ENCODE peak calls at places on chromosome 19, in six cellular contexts. One of them, this sample, is unnamed.

GRCh38 chr19:38661996-38662395 is 14.5 kb downstream of the ACTN4 start:
- DNase-seq in left cardiac atrium: no peak
- DNase-seq in nephron progenitor cell: no peak
- DNase-seq in GM19239: no peak
- DNase-seq in EL: no peak
- DNase-seq in aorta: no peak
- DNase-seq in this sample: no peak

GRCh38 chr19:802497-802887 is 5.2 kb downstream of the PTBP1 start:
- DNase-seq in left cardiac atrium: no peak
- DNase-seq in aorta: no peak
- DNase-seq in EL: no peak
- DNase-seq in GM19239: no peak
- DNase-seq in nephron progenitor cell: peak
- DNase-seq in this sample: no peak

GRCh38 chr19:556611-557382 is 12.9 kb downstream of the GZMM start:
- DNase-seq in aorta: peak
- DNase-seq in GM19239: no peak
- DNase-seq in nephron progenitor cell: no peak
- DNase-seq in EL: no peak
- DNase-seq in left cardiac atrium: no peak
- DNase-seq in this sample: no peak

GRCh38 chr19:9189538-9189937 is 10.8 kb downstream of the OR7D2 start:
- DNase-seq in aorta: no peak
- DNase-seq in left cardiac atrium: no peak
- DNase-seq in GM19239: no peak
- DNase-seq in nephron progenitor cell: no peak
- DNase-seq in EL: no peak
- DNase-seq in this sample: no peak

GRCh38 chr19:35996777-35997176 is 1.8 kb downstream of the SDHAF1 start:
- DNase-seq in EL: no peak
- DNase-seq in aorta: no peak
- DNase-seq in nephron progenitor cell: no peak
- DNase-seq in GM19239: no peak
- DNase-seq in left cardiac atrium: no peak
- DNase-seq in this sample: no peak

GRCh38 chr19:56671613-56671994 is at the start of gene ZNF835:
- DNase-seq in left cardiac atrium: peak
- DNase-seq in GM19239: no peak
- DNase-seq in EL: peak
- DNase-seq in aorta: peak
- DNase-seq in nephron progenitor cell: no peak
- DNase-seq in this sample: no peak

GRCh38 chr19:5314012-5314906 is 26.4 kb downstream of the PTPRS start:
- DNase-seq in GM19239: no peak
- DNase-seq in aorta: no peak
- DNase-seq in left cardiac atrium: no peak
- DNase-seq in EL: peak
- DNase-seq in nephron progenitor cell: no peak
- DNase-seq in this sample: no peak

GRCh38 chr19:40663712-40664692 is 26.4 kb downstream of the NUMBL start:
- DNase-seq in left cardiac atrium: no peak
- DNase-seq in aorta: no peak
- DNase-seq in nephron progenitor cell: no peak
- DNase-seq in GM19239: no peak
- DNase-seq in EL: peak
- DNase-seq in this sample: no peak

GRCh38 chr19:48955308-48955958 is 758 bp downstream of the BAX start:
- DNase-seq in nephron progenitor cell: no peak
- DNase-seq in left cardiac atrium: no peak
- DNase-seq in EL: no peak
- DNase-seq in GM19239: no peak
- DNase-seq in aorta: no peak
- DNase-seq in this sample: no peak

GRCh38 chr19:14561832-14562351 is 10.0 kb downstream of the NDUFB7 start:
- DNase-seq in GM19239: no peak
- DNase-seq in EL: no peak
- DNase-seq in left cardiac atrium: no peak
- DNase-seq in nephron progenitor cell: no peak
- DNase-seq in aorta: peak
- DNase-seq in this sample: no peak

GRCh38 chr19:6067975-6068374 is 42.3 kb downstream of the RFX2 start:
- DNase-seq in aorta: no peak
- DNase-seq in GM19239: no peak
- DNase-seq in EL: no peak
- DNase-seq in nephron progenitor cell: no peak
- DNase-seq in left cardiac atrium: no peak
- DNase-seq in this sample: no peak

GRCh38 chr19:42229855-42230331 is 9.8 kb downstream of the ZNF526 start:
- DNase-seq in GM19239: no peak
- DNase-seq in aorta: no peak
- DNase-seq in nephron progenitor cell: no peak
- DNase-seq in left cardiac atrium: no peak
- DNase-seq in EL: no peak
- DNase-seq in this sample: no peak

GRCh38 chr19:18499055-18499775 is 22.7 kb downstream of the ELL start:
- DNase-seq in left cardiac atrium: no peak
- DNase-seq in GM19239: no peak
- DNase-seq in aorta: no peak
- DNase-seq in nephron progenitor cell: no peak
- DNase-seq in EL: no peak
- DNase-seq in this sample: no peak

GRCh38 chr19:28213476-28214082 is 999.4 kb downstream of the UQCRFS1 start:
- DNase-seq in nephron progenitor cell: no peak
- DNase-seq in GM19239: no peak
- DNase-seq in left cardiac atrium: no peak
- DNase-seq in aorta: no peak
- DNase-seq in EL: peak
- DNase-seq in this sample: no peak

GRCh38 chr19:13705928-13706447 is 58.3 kb upstream of the MRI1 start:
- DNase-seq in GM19239: no peak
- DNase-seq in nephron progenitor cell: no peak
- DNase-seq in left cardiac atrium: no peak
- DNase-seq in EL: no peak
- DNase-seq in aorta: no peak
- DNase-seq in this sample: no peak

GRCh38 chr19:40609561-40610395 is 8.6 kb downstream of the LTBP4 start:
- DNase-seq in EL: peak
- DNase-seq in GM19239: peak
- DNase-seq in nephron progenitor cell: peak
- DNase-seq in left cardiac atrium: peak
- DNase-seq in aorta: peak
- DNase-seq in this sample: peak

This sample was measured in AG09319.